ENCODE peak calls at places on chromosomes 1 and 21, in eight cellular contexts. A is neuronal stem cell, P is adrenal gland, W is AG04450, U is aorta, I is heart left ventricle, J is IMR-90, L is WERI-Rb-1. X is an unnamed sample.
A peak's percentile ranks its signal among the peaks of the same experiment; 100 is the strongest.

GRCh38 chr1:113271039-113271438 is 119.3 kb upstream of the MAGI3 start:
- DNase-seq in A (no peak), P (no peak), W (no peak), U (no peak), I (no peak), J (no peak), L (no peak), X (no peak)

GRCh38 chr1:28882009-28882628 is 32.2 kb upstream of the EPB41 start:
- DNase-seq in A (peak; percentile 86), P (peak; percentile 87), W (peak; percentile 67), U (peak; percentile 95), I (peak; percentile 86), J (peak; percentile 81), L (peak; percentile 91), X (peak; percentile 88)

GRCh38 chr1:168285419-168285790 is 4.7 kb downstream of the TBX19 start:
- DNase-seq in A (no peak), P (no peak), W (no peak), U (no peak), I (no peak), J (no peak), L (no peak), X (no peak)

GRCh38 chr1:36561365-36561731 is 78.6 kb upstream of the CSF3R start:
- DNase-seq in A (no peak), P (no peak), W (no peak), U (no peak), I (no peak), J (no peak), L (peak; percentile 63), X (no peak)

GRCh38 chr1:65773391-65773790 is 19.3 kb upstream of the PDE4B start:
- DNase-seq in A (no peak), P (no peak), W (no peak), U (no peak), I (no peak), J (peak; percentile 31), L (no peak), X (no peak)

GRCh38 chr1:3553166-3553939 is 58.0 kb downstream of the MEGF6 start:
- DNase-seq in A (no peak), P (peak; percentile 21), W (no peak), U (no peak), I (no peak), J (peak; percentile 31), L (peak; percentile 49), X (no peak)

GRCh38 chr1:223707270-223708000 is 4.9 kb upstream of the CAPN2 start:
- DNase-seq in A (no peak), P (peak; percentile 95), W (peak; percentile 98), U (peak; percentile 86), I (peak; percentile 71), J (peak; percentile 100), L (no peak), X (peak; percentile 91)

GRCh38 chr1:16342331-16343062 is 9.8 kb downstream of the FBXO42 start:
- DNase-seq in A (no peak), P (no peak), W (no peak), U (no peak), I (no peak), J (no peak), L (no peak), X (no peak)

GRCh38 chr1:226419284-226419683 is 11.4 kb upstream of the PARP1 start:
- DNase-seq in A (no peak), P (no peak), W (no peak), U (no peak), I (no peak), J (no peak), L (no peak), X (no peak)

GRCh38 chr1:51780927-51781326 is 97.6 kb downstream of the NRDC start:
- DNase-seq in A (no peak), P (no peak), W (no peak), U (no peak), I (no peak), J (no peak), L (no peak), X (no peak)

GRCh38 chr1:153745417-153745816 is 17.6 kb downstream of the INTS3 start:
- DNase-seq in A (no peak), P (no peak), W (no peak), U (no peak), I (no peak), J (no peak), L (no peak), X (no peak)

GRCh38 chr1:6233376-6233775 is 2.4 kb downstream of the ICMT start:
- DNase-seq in A (no peak), P (no peak), W (no peak), U (no peak), I (no peak), J (no peak), L (no peak), X (no peak)
- H3K27ac ChIP-seq in A (no peak overlapping the region), P (peak overlapping the region; percentile 90), W (no peak overlapping the region), U (no peak overlapping the region), I (peak overlapping the region; percentile 9), J (no peak overlapping the region), L (peak overlapping the region; percentile 57), X (no peak overlapping the region)

DNA sequence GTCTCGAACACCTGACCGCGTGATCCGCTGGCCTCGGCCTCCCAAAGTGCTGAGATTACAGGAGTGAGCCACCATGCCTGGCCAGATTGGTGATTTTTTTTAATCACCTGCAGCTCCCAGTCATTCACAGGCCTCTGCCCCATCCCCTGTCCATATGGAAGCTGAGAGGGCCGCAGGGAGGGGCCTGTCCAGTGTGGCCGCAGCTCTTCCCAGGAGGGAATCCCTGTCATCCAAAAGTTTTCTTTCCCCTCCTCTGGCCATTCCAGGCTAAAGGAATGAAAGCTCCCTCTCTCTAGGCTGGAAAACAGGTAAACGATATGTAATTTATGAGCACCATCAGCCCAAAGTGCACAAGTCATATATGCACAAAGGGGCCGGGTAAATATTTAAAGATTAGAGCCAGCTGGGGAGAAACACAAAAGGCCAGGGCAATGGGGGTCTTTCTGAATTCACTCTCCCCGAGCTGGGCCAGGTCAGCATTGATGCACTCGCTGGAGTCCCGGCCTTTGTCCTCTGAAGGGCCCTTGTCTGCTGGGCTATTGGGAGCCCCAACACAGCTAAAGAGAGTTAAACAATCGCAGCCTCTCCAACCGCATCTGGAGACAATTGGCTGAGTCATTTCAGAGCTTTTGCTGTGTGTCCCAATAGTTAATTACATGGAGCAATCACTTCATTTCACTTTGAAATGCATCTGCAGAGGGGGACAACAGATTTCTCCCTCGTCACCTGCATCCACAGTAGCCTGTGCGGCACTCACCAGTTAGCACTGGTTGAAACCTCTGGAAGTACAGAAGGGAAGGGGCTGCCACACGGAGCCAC is 3.8 kb upstream of the HES3 start:
- DNase-seq in A (no peak), P (no peak), W (no peak), U (no peak), I (no peak), J (peak; percentile 36), L (no peak), X (no peak)
- H3K4me3 ChIP-seq in A (no peak overlapping the region), P (no peak overlapping the region), W (no peak overlapping the region), U (no peak overlapping the region), I (no peak overlapping the region), J (no peak overlapping the region), L (no peak overlapping the region), X (no peak overlapping the region)

GRCh38 chr1:172537827-172538391 is 5.0 kb downstream of the SUCO start:
- DNase-seq in A (peak; percentile 17), P (no peak), W (no peak), U (no peak), I (no peak), J (no peak), L (no peak), X (no peak)
- H3K27ac ChIP-seq in A (no peak overlapping the region), P (no peak overlapping the region), W (no peak overlapping the region), U (no peak overlapping the region), I (no peak overlapping the region), J (no peak overlapping the region), L (no peak overlapping the region), X (no peak overlapping the region)

DNA sequence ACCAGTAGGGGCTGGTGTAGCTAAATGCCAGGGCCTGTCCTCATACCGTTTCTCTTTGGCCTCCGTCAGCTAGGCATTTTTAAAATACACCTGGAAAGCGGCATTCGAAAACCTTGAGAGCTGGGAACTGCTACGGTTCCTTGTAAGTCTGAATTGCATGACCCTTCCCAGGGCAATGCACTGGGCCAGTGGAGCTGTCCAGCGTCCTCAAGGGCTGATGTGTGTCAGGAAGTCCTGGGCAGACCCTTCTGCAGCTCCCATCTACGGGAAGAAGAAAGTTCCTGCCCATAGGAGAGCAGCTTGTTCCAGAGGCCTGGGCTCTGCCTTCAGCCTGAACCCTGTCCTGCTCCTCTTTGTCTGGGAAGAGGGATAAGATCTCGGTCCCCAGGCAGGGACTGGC is 34.1 kb downstream of the UBASH3A start:
- DNase-seq in A (peak; percentile 20), P (no peak), W (no peak), U (no peak), I (no peak), J (peak; percentile 2), L (no peak), X (no peak)
- H3K4me3 ChIP-seq in A (no peak overlapping the region), P (no peak overlapping the region), W (no peak overlapping the region), U (no peak overlapping the region), I (no peak overlapping the region), J (no peak overlapping the region), L (no peak overlapping the region), X (no peak overlapping the region)

DNA sequence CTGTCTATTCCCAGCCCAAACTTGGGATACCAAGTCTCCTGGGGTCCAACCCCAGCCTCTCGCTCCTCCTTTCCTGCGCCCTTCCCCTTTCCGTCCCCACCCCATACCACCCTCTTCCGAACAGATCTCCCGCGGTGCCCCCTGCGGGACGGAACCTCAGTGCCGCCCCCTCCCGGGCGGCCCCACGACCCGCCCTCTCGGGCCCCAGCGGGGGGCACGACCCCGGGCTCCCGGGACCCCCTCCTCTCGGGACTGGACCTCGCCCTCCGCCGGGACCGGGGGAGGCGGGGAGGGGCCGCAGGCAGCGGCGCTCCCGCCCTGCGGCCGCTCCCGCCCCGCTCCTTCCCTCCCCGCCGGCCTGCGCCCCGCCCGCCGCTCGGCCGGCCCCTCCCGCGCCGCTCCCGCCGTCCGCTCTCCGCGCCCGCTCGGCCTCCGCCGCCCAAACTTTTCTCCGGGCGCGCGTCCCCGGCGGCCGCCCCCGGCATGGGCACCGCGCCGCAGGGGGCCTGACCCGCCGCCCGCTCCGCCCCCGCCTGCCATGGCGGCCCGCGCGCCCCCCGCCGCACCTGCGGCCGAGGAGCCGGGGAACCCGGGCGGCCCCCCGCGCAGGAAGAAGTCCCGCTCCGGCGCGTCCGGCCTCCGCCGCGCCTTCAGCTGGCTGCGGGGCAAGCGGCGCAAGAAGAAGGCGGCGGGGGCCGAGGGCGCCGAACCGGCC is 39.0 kb upstream of the SYNC start:
- DNase-seq in A (no peak), P (no peak), W (no peak), U (peak; percentile 79), I (no peak), J (no peak), L (peak; percentile 43), X (no peak)
- H3K27ac ChIP-seq in A (no peak overlapping the region), P (peak overlapping the region; percentile 92), W (no peak overlapping the region), U (no peak overlapping the region), I (peak overlapping the region; percentile 82), J (peak overlapping the region; percentile 11), L (peak overlapping the region; percentile 74), X (peak overlapping the region; percentile 77)

X was measured in coronary artery.